ENCODE peak calls at places on chromosomes 13 and 19, in six cellular contexts. E is stromal cell of bone marrow; S is HS-27A; K is fibroblast of lung; Y is AML-193; V is activated CD4-positive, alpha-beta T cell treated with anti-CD3 and anti-CD28 coated beads, Interleukin-2, amount 50 U/mL, for 1 hour. F is an unnamed sample.

GRCh38 chr19:18710986-18711751 is 27.7 kb downstream of the CRTC1 start:
- DNase-seq in E (no peak), S (no peak), K (peak), Y (no peak), V (no peak), F (no peak)

GRCh38 chr19:52600639-52601024 is 30.5 kb downstream of the ZNF701 start:
- DNase-seq in E (no peak), S (no peak), K (no peak), Y (no peak), V (no peak), F (no peak)

GRCh38 chr19:42349378-42350107 is 24.1 kb downstream of the MEGF8 start:
- DNase-seq in E (no peak), S (no peak), K (no peak), Y (no peak), V (no peak), F (no peak)

GRCh38 chr13:53743906-53744305 is 715.3 kb downstream of the OLFM4 start:
- DNase-seq in E (no peak), S (no peak), K (no peak), Y (no peak), V (no peak), F (no peak)

GRCh38 chr19:7699422-7700127 is 2.4 kb downstream of the FCER2 start:
- DNase-seq in E (no peak), S (no peak), K (no peak), Y (no peak), V (no peak), F (no peak)

GRCh38 chr13:97834255-97834654 is 119.2 kb upstream of the IPO5 start:
- DNase-seq in E (no peak), S (no peak), K (peak), Y (no peak), V (no peak), F (no peak)

GRCh38 chr19:39402417-39403297 is 4.0 kb upstream of the ZFP36 start:
- DNase-seq in E (peak), S (peak), K (peak), Y (peak), V (peak), F (no peak)

GRCh38 chr13:99384468-99384867 is 77.3 kb upstream of the GPR183 start:
- DNase-seq in E (no peak), S (no peak), K (no peak), Y (no peak), V (peak), F (no peak)

GRCh38 chr19:10228925-10229324 is 2.2 kb downstream of the S1PR2 start:
- DNase-seq in E (no peak), S (no peak), K (peak), Y (no peak), V (peak), F (no peak)

GRCh38 chr19:5281588-5281987 is 59.0 kb downstream of the PTPRS start:
- DNase-seq in E (no peak), S (no peak), K (peak), Y (no peak), V (no peak), F (no peak)

GRCh38 chr19:38667552-38668205 is 20.2 kb downstream of the ACTN4 start:
- DNase-seq in E (peak), S (no peak), K (peak), Y (no peak), V (no peak), F (no peak)

GRCh38 chr19:49383598-49383997 is 4.5 kb upstream of the KASH5 start:
- DNase-seq in E (no peak), S (no peak), K (no peak), Y (no peak), V (no peak), F (no peak)

GRCh38 chr19:55341191-55342043 is 1.7 kb downstream of the KMT5C start:
- DNase-seq in E (no peak), S (no peak), K (peak), Y (peak), V (peak), F (peak)

GRCh38 chr13:26679945-26680516 is 80.6 kb downstream of the GPR12 start:
- DNase-seq in E (peak), S (no peak), K (peak), Y (no peak), V (no peak), F (no peak)

GRCh38 chr19:4597975-4598671 is 38.6 kb upstream of the SEMA6B start:
- DNase-seq in E (no peak), S (no peak), K (no peak), Y (no peak), V (peak), F (no peak)

GRCh38 chr19:54160948-54161347 is 1.4 kb upstream of the LENG1 start:
- DNase-seq in E (no peak), S (no peak), K (no peak), Y (no peak), V (no peak), F (no peak)

GRCh38 chr19:40960780-40961179 is 30.3 kb upstream of the CYP2B6 start:
- DNase-seq in E (no peak), S (no peak), K (no peak), Y (no peak), V (no peak), F (no peak)

GRCh38 chr19:31784631-31785237 is 435.5 kb upstream of the TSHZ3 start:
- DNase-seq in E (no peak), S (no peak), K (peak), Y (no peak), V (no peak), F (no peak)

GRCh38 chr13:106919638-106920037 is 351.7 kb upstream of the ARGLU1 start:
- DNase-seq in E (no peak), S (no peak), K (no peak), Y (no peak), V (no peak), F (no peak)

GRCh38 chr13:44155422-44156293 is 218.0 kb upstream of the SERP2 start:
- DNase-seq in E (no peak), S (no peak), K (peak), Y (no peak), V (no peak), F (peak)

GRCh38 chr19:4811328-4812131 is 20.0 kb downstream of the TICAM1 start:
- DNase-seq in E (peak), S (no peak), K (peak), Y (peak), V (peak), F (no peak)

GRCh38 chr19:43594710-43595604 is 977 bp downstream of the IRGQ start:
- DNase-seq in E (no peak), S (no peak), K (peak), Y (peak), V (peak), F (no peak)

GRCh38 chr13:42786696-42787095 is 5.3 kb downstream of the FAM216B start:
- DNase-seq in E (no peak), S (no peak), K (no peak), Y (no peak), V (no peak), F (no peak)

GRCh38 chr13:30748717-30749116 is 13.4 kb downstream of the ALOX5AP start:
- DNase-seq in E (no peak), S (no peak), K (no peak), Y (no peak), V (no peak), F (no peak)

GRCh38 chr13:50969691-50970090 is 60.1 kb downstream of the RNASEH2B start:
- DNase-seq in E (no peak), S (no peak), K (peak), Y (no peak), V (no peak), F (no peak)

GRCh38 chr13:47480121-47480520 is 521.0 kb downstream of the SUCLA2 start:
- DNase-seq in E (peak), S (peak), K (peak), Y (no peak), V (no peak), F (no peak)

GRCh38 chr19:3053218-3053621 is 9.1 kb downstream of the TLE5 start:
- DNase-seq in E (no peak), S (no peak), K (no peak), Y (no peak), V (no peak), F (no peak)

GRCh38 chr13:36919833-36920611 is at the start of gene SMAD9:
- DNase-seq in E (peak), S (no peak), K (peak), Y (peak), V (no peak), F (no peak)

GRCh38 chr19:47350599-47350998 is 1.5 kb downstream of the DHX34 start:
- DNase-seq in E (no peak), S (no peak), K (no peak), Y (no peak), V (no peak), F (no peak)

GRCh38 chr19:5006201-5006600 is 37.3 kb downstream of the KDM4B start:
- DNase-seq in E (no peak), S (no peak), K (no peak), Y (no peak), V (no peak), F (no peak)

GRCh38 chr19:5191091-5191490 is 149.5 kb downstream of the PTPRS start:
- DNase-seq in E (no peak), S (no peak), K (no peak), Y (no peak), V (no peak), F (no peak)

GRCh38 chr13:46109451-46109850 is 4.6 kb upstream of the CPB2 start:
- DNase-seq in E (no peak), S (no peak), K (no peak), Y (no peak), V (no peak), F (no peak)

GRCh38 chr19:42045575-42045974 is 24.4 kb downstream of the GRIK5 start:
- DNase-seq in E (no peak), S (no peak), K (no peak), Y (no peak), V (no peak), F (no peak)

F was measured in NCI-H187 treated with DMSO at 0.1 percent for 48 hours.